ENCODE peak calls at places on chromosomes 6 and 20, in four cellular contexts. D is endothelial cell; J is A549; Z is activated CD8-positive, alpha-beta T cell treated with anti-CD3 and anti-CD28 coated beads for 36 hours. K is an unnamed sample.

GRCh38 chr6:39754493-39755115 is 29.4 kb upstream of the KIF6 start:
- DNase-seq in D (no peak), J (no peak), Z (no peak), K (no peak)

GRCh38 chr20:2206957-2207769 is 88.6 kb upstream of the TGM3 start:
- DNase-seq in D (peak; percentile 89), J (peak; percentile 73), Z (peak; percentile 86), K (peak; percentile 86)

GRCh38 chr6:37643851-37644672 is 53.6 kb downstream of the MDGA1 start:
- DNase-seq in D (no peak), J (no peak), Z (no peak), K (no peak)

GRCh38 chr6:117352466-117353081 is 73.2 kb downstream of the ROS1 start:
- DNase-seq in D (no peak), J (peak; percentile 36), Z (no peak), K (no peak)

GRCh38 chr6:33933101-33933500 is 129.3 kb upstream of the MLN start:
- DNase-seq in D (no peak), J (no peak), Z (no peak), K (no peak)

GRCh38 chr6:108294787-108295625 is at the start of gene AFG1L:
- DNase-seq in D (peak; percentile 88), J (peak; percentile 87), Z (peak; percentile 91), K (peak; percentile 89)

GRCh38 chr6:42710316-42710715 is 12.1 kb downstream of the PRPH2 start:
- DNase-seq in D (no peak), J (no peak), Z (peak; percentile 16), K (no peak)

GRCh38 chr20:63700199-63701050 is 4.0 kb downstream of the TNFRSF6B start:
- DNase-seq in D (no peak), J (no peak), Z (no peak), K (no peak)

GRCh38 chr6:53023323-53023722 is 28.2 kb upstream of the GSTA4 start:
- DNase-seq in D (no peak), J (no peak), Z (no peak), K (no peak)

GRCh38 chr20:3924304-3925112 is 35.3 kb downstream of the PANK2 start:
- DNase-seq in D (no peak), J (no peak), Z (no peak), K (no peak)

GRCh38 chr6:106488494-106489369 is 128.2 kb downstream of the CRYBG1 start:
- DNase-seq in D (no peak), J (no peak), Z (no peak), K (no peak)

GRCh38 chr20:55424446-55424845 is 580.9 kb downstream of the CBLN4 start:
- DNase-seq in D (no peak), J (no peak), Z (no peak), K (no peak)

GRCh38 chr6:135161996-135162395 is 19.1 kb upstream of the MYB start:
- DNase-seq in D (no peak), J (no peak), Z (peak; percentile 43), K (peak; percentile 24)

GRCh38 chr6:71489736-71490135 is 201.1 kb downstream of the OGFRL1 start:
- DNase-seq in D (no peak), J (peak; percentile 27), Z (no peak), K (no peak)

GRCh38 chr20:2806351-2806701 is 5.9 kb upstream of the CPXM1 start:
- DNase-seq in D (no peak), J (no peak), Z (no peak), K (no peak)

GRCh38 chr20:54173653-54174451 is at the start of gene CYP24A1:
- DNase-seq in D (peak; percentile 31), J (peak; percentile 98), Z (peak; percentile 4), K (no peak)

GRCh38 chr6:130020106-130020851 is 1.9 kb downstream of the L3MBTL3 start:
- DNase-seq in D (peak; percentile 42), J (peak; percentile 7), Z (peak; percentile 56), K (peak; percentile 38)

GRCh38 chr6:90139272-90139817 is 157.3 kb downstream of the BACH2 start:
- DNase-seq in D (no peak), J (no peak), Z (no peak), K (no peak)

GRCh38 chr6:73394577-73395354 is at the start of gene DDX43:
- DNase-seq in D (no peak), J (no peak), Z (peak; percentile 50), K (no peak)

GRCh38 chr6:148440877-148441453 is 98.3 kb downstream of the SASH1 start:
- DNase-seq in D (no peak), J (peak; percentile 77), Z (no peak), K (no peak)

GRCh38 chr6:82025271-82025670 is 222.3 kb downstream of the IBTK start:
- DNase-seq in D (no peak), J (no peak), Z (no peak), K (no peak)

GRCh38 chr20:20849126-20849525 is 136.7 kb upstream of the RALGAPA2 start:
- DNase-seq in D (no peak), J (no peak), Z (no peak), K (no peak)

DNA sequence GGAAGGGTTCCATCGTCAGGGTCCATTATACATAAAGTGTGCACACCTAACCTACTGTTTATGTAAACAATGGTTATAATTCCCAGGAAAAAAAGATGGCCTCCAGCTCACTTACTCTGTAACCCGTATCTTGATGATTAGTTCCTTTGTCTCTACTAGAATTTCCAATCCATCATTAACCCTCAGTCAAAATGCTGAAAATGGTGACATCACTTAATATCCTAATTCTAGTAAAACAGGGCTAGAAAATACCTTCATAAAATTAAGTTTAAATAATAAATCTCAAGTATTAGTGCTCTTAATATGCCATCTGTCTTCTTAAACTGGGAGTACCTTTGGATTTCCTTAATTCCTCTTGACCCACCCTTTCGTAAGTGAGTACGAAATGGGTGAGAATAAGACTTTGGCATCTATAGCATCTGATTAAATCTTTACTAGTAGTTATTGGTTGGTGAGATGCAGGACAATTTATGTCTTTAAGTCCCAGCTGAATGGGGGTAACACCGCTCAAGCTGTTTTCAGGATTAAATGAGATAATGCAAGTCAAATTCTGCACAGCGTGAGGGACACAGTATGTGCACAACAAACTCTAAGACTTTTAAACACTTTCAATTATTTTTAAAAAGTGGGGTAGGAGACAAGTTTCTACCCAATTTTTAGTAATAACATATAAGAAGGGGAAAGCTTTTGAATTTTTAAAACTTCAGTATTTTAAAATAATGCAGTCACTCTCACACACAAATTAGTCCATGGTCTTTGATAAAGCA is 1.6 kb downstream of the HMGN3 start:
- DNase-seq in D (no peak), J (no peak), Z (no peak), K (no peak)
- TF ChIP-seq CTCF in D (no peak), J (no peak), Z (no peak), K (no peak)

GRCh38 chr20:44467289-44467883 is 8.3 kb upstream of the TTPAL start:
- DNase-seq in D (no peak), J (no peak), Z (no peak), K (no peak)

GRCh38 chr20:44470327-44470726 is 5.3 kb upstream of the TTPAL start:
- DNase-seq in D (no peak), J (no peak), Z (no peak), K (no peak)

GRCh38 chr20:44475372-44475693 is 341 bp upstream of the TTPAL start:
- DNase-seq in D (no peak), J (no peak), Z (no peak), K (no peak)

GRCh38 chr20:44468044-44468782 is 7.5 kb upstream of the TTPAL start:
- DNase-seq in D (no peak), J (no peak), Z (no peak), K (no peak)

DNA sequence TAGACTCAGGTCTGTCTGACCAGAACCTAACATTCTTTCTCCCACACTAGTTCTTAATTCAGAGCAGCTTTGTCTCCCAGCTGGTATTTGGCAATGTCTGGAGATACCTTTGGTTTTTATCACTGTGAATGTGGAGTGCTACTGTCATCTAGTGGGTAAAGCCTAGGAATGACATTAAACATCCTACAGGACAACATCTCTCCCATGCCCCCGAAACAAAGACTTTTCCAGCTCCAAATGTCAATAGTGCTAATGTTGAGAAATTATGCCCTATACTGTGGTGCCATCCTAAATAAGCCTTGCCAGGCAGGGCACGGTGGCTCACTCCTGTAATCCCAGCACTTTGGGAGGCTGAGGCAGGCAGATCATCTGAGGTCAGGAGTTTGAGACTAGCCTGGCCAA is 4.2 kb upstream of the TTPAL start:
- DNase-seq in D (no peak), J (peak; percentile 35), Z (no peak), K (no peak)
- TF ChIP-seq CTCF in D (no peak), J (peak; percentile 59), Z (no peak), K (no peak)

GRCh38 chr6:111799576-111800467 is 73.4 kb downstream of the FYN start:
- DNase-seq in D (no peak), J (no peak), Z (no peak), K (no peak)
- TF ChIP-seq CTCF in D (no peak), J (no peak), Z (no peak), K (peak; percentile 15)

GRCh38 chr20:50586531-50587232 is 76.5 kb downstream of the PTPN1 start:
- DNase-seq in D (no peak), J (no peak), Z (no peak), K (no peak)

GRCh38 chr20:50590348-50590664 is 80.1 kb downstream of the PTPN1 start:
- DNase-seq in D (no peak), J (no peak), Z (no peak), K (no peak)

GRCh38 chr20:50587291-50587961 is 77.2 kb downstream of the PTPN1 start:
- DNase-seq in D (no peak), J (no peak), Z (no peak), K (no peak)

GRCh38 chr20:50589548-50590347 is 79.6 kb downstream of the PTPN1 start:
- DNase-seq in D (no peak), J (no peak), Z (no peak), K (no peak)

DNA sequence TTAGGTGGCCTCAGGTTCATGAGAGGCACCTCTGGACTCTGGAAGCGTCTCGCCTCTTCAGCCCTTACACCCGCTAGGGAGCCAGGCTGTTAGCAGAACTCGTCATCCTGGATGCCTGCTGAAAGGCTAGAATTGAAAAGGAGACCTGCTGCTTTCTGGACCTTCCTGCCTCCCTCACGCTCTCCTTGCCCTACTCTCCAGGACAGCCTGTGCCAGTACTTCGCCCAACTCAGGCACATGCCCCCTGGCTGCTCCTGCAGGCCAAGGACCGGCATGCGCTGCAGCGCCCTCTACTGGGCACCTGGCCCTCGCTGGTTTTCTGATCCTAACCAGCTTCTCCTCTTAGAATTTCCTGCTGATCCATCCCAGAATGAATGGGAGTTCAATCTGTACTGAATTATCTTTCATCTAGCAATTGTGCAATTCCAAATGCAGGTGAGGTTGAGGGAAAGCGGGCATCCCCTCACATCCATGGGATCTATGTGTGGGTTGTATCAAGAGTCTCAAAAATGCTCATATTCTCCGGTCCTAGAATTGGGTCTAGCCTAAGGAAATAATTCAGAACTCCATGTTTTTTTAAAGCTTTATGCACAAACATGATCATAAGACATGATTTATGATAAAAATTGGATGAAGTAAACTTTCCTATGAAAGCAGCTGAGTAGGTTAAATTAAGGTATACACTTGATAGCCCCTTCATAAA is 78.0 kb downstream of the PTPN1 start:
- DNase-seq in D (peak; percentile 91), J (peak; percentile 72), Z (peak; percentile 84), K (peak; percentile 83)
- TF ChIP-seq CTCF in D (peak; percentile 80), J (peak; percentile 88), Z (peak; percentile 98), K (peak; percentile 86)

DNA sequence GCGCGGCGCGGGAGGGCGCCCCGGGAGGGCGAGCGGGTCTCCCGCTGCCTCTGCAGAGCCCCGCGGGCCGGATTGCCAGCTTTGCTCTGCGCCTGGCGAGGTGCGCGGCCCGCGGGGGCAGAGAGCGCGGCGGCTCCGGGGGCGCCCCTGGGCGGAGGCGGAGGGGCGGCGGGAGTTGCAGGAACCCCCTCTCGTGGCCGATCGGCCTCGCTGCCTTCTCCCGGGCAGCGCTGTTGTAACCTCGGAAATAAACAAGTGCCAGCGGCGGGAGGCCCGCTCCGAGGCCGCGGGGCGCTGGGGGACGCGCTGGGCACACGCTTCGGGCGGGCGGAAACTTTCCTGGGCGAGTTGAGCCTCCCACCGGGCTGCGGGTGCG is 1.2 kb downstream of the CDH4 start:
- DNase-seq in D (peak; percentile 51), J (peak; percentile 45), Z (no peak), K (no peak)
- TF ChIP-seq CTCF in D (peak; percentile 15), J (no peak), Z (no peak), K (no peak)

GRCh38 chr6:163147988-163148387 is 266.5 kb upstream of the QKI start:
- DNase-seq in D (no peak), J (no peak), Z (no peak), K (no peak)
- TF ChIP-seq CTCF in D (no peak), J (no peak), Z (no peak), K (no peak)